ENCODE peak calls at places on chromosomes 3 and 15, in four cellular contexts. R is M059J; F is ovary; B is CD4-positive, alpha-beta memory T cell. M is an unnamed sample.

GRCh38 chr3:86951343-86951742 is 39.6 kb downstream of the VGLL3 start:
- DNase-seq in R (peak; percentile 58), F (no peak), B (no peak), M (no peak)

GRCh38 chr15:101613130-101614000 is 38.8 kb downstream of the TM2D3 start:
- DNase-seq in R (peak; percentile 56), F (peak; percentile 74), B (no peak), M (peak; percentile 80)

GRCh38 chr15:66780973-66781718 is 79.1 kb downstream of the SMAD6 start:
- DNase-seq in R (no peak), F (no peak), B (no peak), M (no peak)

GRCh38 chr3:12138044-12138443 is 20.7 kb downstream of the TIMP4 start:
- DNase-seq in R (peak; percentile 46), F (no peak), B (no peak), M (no peak)

GRCh38 chr3:71062037-71062919 is 521.2 kb downstream of the FOXP1 start:
- DNase-seq in R (no peak), F (no peak), B (no peak), M (no peak)

GRCh38 chr3:148455098-148455497 is 242.6 kb upstream of the AGTR1 start:
- DNase-seq in R (no peak), F (no peak), B (no peak), M (no peak)

GRCh38 chr3:13528217-13528801 is 20.6 kb upstream of the FBLN2 start:
- DNase-seq in R (peak; percentile 39), F (no peak), B (no peak), M (no peak)

GRCh38 chr3:26622634-26623408 is at the start of gene LRRC3B:
- DNase-seq in R (no peak), F (no peak), B (no peak), M (no peak)

GRCh38 chr3:38131621-38132369 is 5.1 kb downstream of the ACAA1 start:
- DNase-seq in R (no peak), F (no peak), B (no peak), M (no peak)

GRCh38 chr15:69161878-69162213 is 1.4 kb downstream of the GLCE start:
- DNase-seq in R (no peak), F (no peak), B (no peak), M (no peak)

GRCh38 chr3:34067442-34068130 is 269.2 kb downstream of the PDCD6IP start:
- DNase-seq in R (no peak), F (no peak), B (no peak), M (no peak)

GRCh38 chr3:140842984-140843649 is 98.5 kb upstream of the SLC25A36 start:
- DNase-seq in R (no peak), F (no peak), B (no peak), M (no peak)

GRCh38 chr3:126490619-126491018 is 14.9 kb upstream of the ZXDC start:
- DNase-seq in R (no peak), F (no peak), B (no peak), M (no peak)

GRCh38 chr15:65245096-65245849 is 34.0 kb upstream of the CILP start:
- DNase-seq in R (no peak), F (peak; percentile 39), B (no peak), M (peak; percentile 55)

GRCh38 chr3:117706037-117706436 is 996.5 kb downstream of the TUSC7 start:
- DNase-seq in R (peak; percentile 70), F (no peak), B (no peak), M (no peak)

GRCh38 chr15:35863655-35864054 is 317.7 kb upstream of the DPH6 start:
- DNase-seq in R (no peak), F (no peak), B (no peak), M (no peak)

GRCh38 chr3:63967675-63968611 is 55.4 kb downstream of the PSMD6 start:
- DNase-seq in R (peak; percentile 40), F (peak; percentile 42), B (peak; percentile 81), M (no peak)

GRCh38 chr3:1468145-1468544 is 375.3 kb downstream of the CNTN6 start:
- DNase-seq in R (no peak), F (no peak), B (no peak), M (no peak)

GRCh38 chr3:135966349-135966695 is 794 bp downstream of the PPP2R3A start:
- DNase-seq in R (no peak), F (peak; percentile 72), B (no peak), M (no peak)

GRCh38 chr15:99635794-99636193 is 70.0 kb downstream of the MEF2A start:
- DNase-seq in R (no peak), F (no peak), B (no peak), M (no peak)

GRCh38 chr15:89359471-89360293 is 25.1 kb upstream of the POLG start:
- DNase-seq in R (no peak), F (no peak), B (no peak), M (no peak)

GRCh38 chr3:48631516-48632448 is 3.5 kb downstream of the SLC26A6 start:
- DNase-seq in R (no peak), F (no peak), B (no peak), M (no peak)

GRCh38 chr15:71364117-71364584 is 248.9 kb downstream of the THSD4 start:
- DNase-seq in R (no peak), F (no peak), B (no peak), M (no peak)

GRCh38 chr3:132421832-132422231 is 4.5 kb downstream of the DNAJC13 start:
- DNase-seq in R (peak; percentile 70), F (no peak), B (no peak), M (no peak)

GRCh38 chr3:6260551-6261191 is 600.2 kb upstream of the GRM7 start:
- DNase-seq in R (no peak), F (no peak), B (no peak), M (no peak)